ENCODE peak calls at places on chromosomes 5 and 9, in ten cellular contexts. One of them, this sample, is unnamed.

GRCh38 chr5:126052120-126052519 is 371.1 kb upstream of the GRAMD2B start:
- DNase-seq in hepatocyte: no peak
- DNase-seq in endothelial cell: no peak
- DNase-seq in GM23338: no peak
- DNase-seq in uterus: no peak
- DNase-seq in body of pancreas: no peak
- DNase-seq in astrocyte of the cerebellum: no peak
- DNase-seq in cardiac fibroblast: peak; percentile 37
- DNase-seq in NB4: peak; percentile 8
- DNase-seq in fibroblast of mammary gland: peak; percentile 39
- DNase-seq in this sample: no peak

GRCh38 chr9:30673132-30673531 is 1711.3 kb upstream of the ACO1 start:
- DNase-seq in hepatocyte: no peak
- DNase-seq in uterus: no peak
- DNase-seq in NB4: no peak
- DNase-seq in fibroblast of mammary gland: no peak
- DNase-seq in body of pancreas: no peak
- DNase-seq in astrocyte of the cerebellum: no peak
- DNase-seq in GM23338: no peak
- DNase-seq in endothelial cell: no peak
- DNase-seq in cardiac fibroblast: no peak
- DNase-seq in this sample: no peak

GRCh38 chr5:145510324-145510723 is 324.8 kb downstream of the PRELID2 start:
- DNase-seq in fibroblast of mammary gland: peak; percentile 72
- DNase-seq in uterus: no peak
- DNase-seq in cardiac fibroblast: peak; percentile 67
- DNase-seq in body of pancreas: peak; percentile 35
- DNase-seq in endothelial cell: no peak
- DNase-seq in astrocyte of the cerebellum: no peak
- DNase-seq in GM23338: peak; percentile 3
- DNase-seq in hepatocyte: peak; percentile 36
- DNase-seq in NB4: peak; percentile 3
- DNase-seq in this sample: peak; percentile 48

GRCh38 chr5:176784218-176785165 is 25.9 kb upstream of the UNC5A start:
- DNase-seq in cardiac fibroblast: peak; percentile 70
- DNase-seq in body of pancreas: no peak
- DNase-seq in fibroblast of mammary gland: peak; percentile 90
- DNase-seq in hepatocyte: peak; percentile 50
- DNase-seq in GM23338: peak; percentile 42
- DNase-seq in endothelial cell: no peak
- DNase-seq in NB4: no peak
- DNase-seq in astrocyte of the cerebellum: peak; percentile 15
- DNase-seq in uterus: no peak
- DNase-seq in this sample: peak; percentile 55

GRCh38 chr5:34045996-34046395 is 3.0 kb upstream of the C1QTNF3 start:
- DNase-seq in cardiac fibroblast: no peak
- DNase-seq in hepatocyte: no peak
- DNase-seq in NB4: no peak
- DNase-seq in body of pancreas: peak; percentile 27
- DNase-seq in astrocyte of the cerebellum: no peak
- DNase-seq in GM23338: no peak
- DNase-seq in endothelial cell: no peak
- DNase-seq in uterus: no peak
- DNase-seq in fibroblast of mammary gland: peak; percentile 84
- DNase-seq in this sample: no peak

GRCh38 chr5:126471875-126472537 is 48.8 kb downstream of the GRAMD2B start:
- DNase-seq in astrocyte of the cerebellum: peak; percentile 53
- DNase-seq in GM23338: no peak
- DNase-seq in body of pancreas: no peak
- DNase-seq in fibroblast of mammary gland: peak; percentile 86
- DNase-seq in endothelial cell: no peak
- DNase-seq in cardiac fibroblast: peak; percentile 33
- DNase-seq in hepatocyte: peak; percentile 44
- DNase-seq in uterus: no peak
- DNase-seq in NB4: no peak
- DNase-seq in this sample: peak; percentile 40

GRCh38 chr9:85401998-85402397 is 339.8 kb downstream of the AGTPBP1 start:
- DNase-seq in fibroblast of mammary gland: no peak
- DNase-seq in cardiac fibroblast: no peak
- DNase-seq in NB4: no peak
- DNase-seq in body of pancreas: no peak
- DNase-seq in GM23338: no peak
- DNase-seq in astrocyte of the cerebellum: no peak
- DNase-seq in hepatocyte: no peak
- DNase-seq in uterus: no peak
- DNase-seq in endothelial cell: no peak
- DNase-seq in this sample: no peak

GRCh38 chr9:105243015-105243686 is 1.3 kb upstream of the SLC44A1 start:
- DNase-seq in fibroblast of mammary gland: peak; percentile 42
- DNase-seq in cardiac fibroblast: peak; percentile 58
- DNase-seq in GM23338: peak; percentile 48
- DNase-seq in NB4: peak; percentile 22
- DNase-seq in hepatocyte: no peak
- DNase-seq in uterus: no peak
- DNase-seq in body of pancreas: no peak
- DNase-seq in astrocyte of the cerebellum: no peak
- DNase-seq in endothelial cell: peak; percentile 31
- DNase-seq in this sample: no peak

GRCh38 chr5:103894882-103895281 is 332.3 kb upstream of the NUDT12 start:
- DNase-seq in uterus: no peak
- DNase-seq in body of pancreas: no peak
- DNase-seq in hepatocyte: no peak
- DNase-seq in NB4: no peak
- DNase-seq in endothelial cell: peak; percentile 5
- DNase-seq in astrocyte of the cerebellum: no peak
- DNase-seq in GM23338: peak; percentile 50
- DNase-seq in cardiac fibroblast: no peak
- DNase-seq in fibroblast of mammary gland: peak; percentile 2
- DNase-seq in this sample: no peak

GRCh38 chr5:150222906-150223305 is 33.0 kb downstream of the SLC6A7 start:
- DNase-seq in fibroblast of mammary gland: no peak
- DNase-seq in astrocyte of the cerebellum: no peak
- DNase-seq in body of pancreas: no peak
- DNase-seq in hepatocyte: no peak
- DNase-seq in NB4: no peak
- DNase-seq in endothelial cell: no peak
- DNase-seq in GM23338: no peak
- DNase-seq in cardiac fibroblast: no peak
- DNase-seq in uterus: no peak
- DNase-seq in this sample: no peak

GRCh38 chr9:98045234-98046160 is 11.0 kb upstream of the NANS start:
- DNase-seq in uterus: no peak
- DNase-seq in GM23338: no peak
- DNase-seq in astrocyte of the cerebellum: no peak
- DNase-seq in endothelial cell: no peak
- DNase-seq in body of pancreas: no peak
- DNase-seq in cardiac fibroblast: no peak
- DNase-seq in fibroblast of mammary gland: peak; percentile 74
- DNase-seq in NB4: peak; percentile 92
- DNase-seq in hepatocyte: no peak
- DNase-seq in this sample: no peak
- TF ChIP-seq CTCF in uterus: no peak
- TF ChIP-seq CTCF in GM23338: no peak
- TF ChIP-seq CTCF in astrocyte of the cerebellum: no peak
- TF ChIP-seq CTCF in endothelial cell: no peak
- TF ChIP-seq CTCF in body of pancreas: no peak
- TF ChIP-seq CTCF in cardiac fibroblast: no peak
- TF ChIP-seq CTCF in fibroblast of mammary gland: no peak
- TF ChIP-seq CTCF in NB4: no peak
- TF ChIP-seq CTCF in hepatocyte: no peak
- TF ChIP-seq CTCF in this sample: no peak

GRCh38 chr5:143149759-143150158 is 253.7 kb downstream of the NR3C1 start:
- DNase-seq in uterus: no peak
- DNase-seq in NB4: no peak
- DNase-seq in endothelial cell: no peak
- DNase-seq in GM23338: no peak
- DNase-seq in hepatocyte: no peak
- DNase-seq in astrocyte of the cerebellum: no peak
- DNase-seq in cardiac fibroblast: no peak
- DNase-seq in body of pancreas: no peak
- DNase-seq in fibroblast of mammary gland: no peak
- DNase-seq in this sample: no peak

GRCh38 chr5:143147382-143147781 is 256.1 kb downstream of the NR3C1 start:
- DNase-seq in fibroblast of mammary gland: no peak
- DNase-seq in GM23338: no peak
- DNase-seq in uterus: no peak
- DNase-seq in astrocyte of the cerebellum: no peak
- DNase-seq in body of pancreas: no peak
- DNase-seq in cardiac fibroblast: no peak
- DNase-seq in NB4: no peak
- DNase-seq in hepatocyte: no peak
- DNase-seq in endothelial cell: no peak
- DNase-seq in this sample: no peak

GRCh38 chr5:143151056-143151455 is 252.4 kb downstream of the NR3C1 start:
- DNase-seq in body of pancreas: no peak
- DNase-seq in endothelial cell: no peak
- DNase-seq in hepatocyte: no peak
- DNase-seq in astrocyte of the cerebellum: no peak
- DNase-seq in fibroblast of mammary gland: no peak
- DNase-seq in uterus: no peak
- DNase-seq in cardiac fibroblast: no peak
- DNase-seq in GM23338: no peak
- DNase-seq in NB4: no peak
- DNase-seq in this sample: no peak

GRCh38 chr5:143147918-143148317 is 255.6 kb downstream of the NR3C1 start:
- DNase-seq in hepatocyte: no peak
- DNase-seq in fibroblast of mammary gland: peak; percentile 77
- DNase-seq in endothelial cell: no peak
- DNase-seq in body of pancreas: no peak
- DNase-seq in NB4: no peak
- DNase-seq in uterus: peak; percentile 47
- DNase-seq in GM23338: no peak
- DNase-seq in astrocyte of the cerebellum: no peak
- DNase-seq in cardiac fibroblast: no peak
- DNase-seq in this sample: no peak

GRCh38 chr5:143148461-143149170 is 254.9 kb downstream of the NR3C1 start:
- DNase-seq in endothelial cell: no peak
- DNase-seq in astrocyte of the cerebellum: no peak
- DNase-seq in cardiac fibroblast: peak; percentile 68
- DNase-seq in NB4: peak; percentile 41
- DNase-seq in GM23338: no peak
- DNase-seq in fibroblast of mammary gland: peak; percentile 88
- DNase-seq in hepatocyte: peak; percentile 52
- DNase-seq in uterus: no peak
- DNase-seq in body of pancreas: no peak
- DNase-seq in this sample: no peak
- TF ChIP-seq CTCF in endothelial cell: no peak
- TF ChIP-seq CTCF in astrocyte of the cerebellum: no peak
- TF ChIP-seq CTCF in cardiac fibroblast: no peak
- TF ChIP-seq CTCF in NB4: no peak
- TF ChIP-seq CTCF in GM23338: no peak
- TF ChIP-seq CTCF in fibroblast of mammary gland: no peak
- TF ChIP-seq CTCF in hepatocyte: no peak
- TF ChIP-seq CTCF in uterus: no peak
- TF ChIP-seq CTCF in body of pancreas: no peak
- TF ChIP-seq CTCF in this sample: no peak

DNA sequence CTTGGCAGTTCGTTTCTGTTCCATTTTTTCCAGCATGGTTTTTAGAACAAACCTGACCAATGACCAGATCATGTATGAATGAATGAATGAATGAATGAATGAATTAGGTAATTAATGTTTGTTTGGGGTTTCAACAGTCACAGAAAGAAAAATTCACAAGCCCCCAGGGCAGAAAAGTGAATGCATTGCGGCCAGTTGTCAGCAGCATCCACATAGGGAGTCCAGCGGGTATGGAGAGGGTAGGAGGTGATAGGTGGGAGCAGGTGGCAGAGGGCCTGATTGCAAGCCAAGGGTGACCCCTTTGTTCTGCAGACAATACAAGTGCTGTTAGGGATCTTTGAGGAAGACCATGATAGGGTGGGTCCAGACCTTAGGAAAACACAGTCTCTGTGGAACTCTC is 49.7 kb upstream of the SAP30L start:
- DNase-seq in uterus: no peak
- DNase-seq in hepatocyte: no peak
- DNase-seq in fibroblast of mammary gland: no peak
- DNase-seq in GM23338: no peak
- DNase-seq in astrocyte of the cerebellum: no peak
- DNase-seq in body of pancreas: no peak
- DNase-seq in NB4: no peak
- DNase-seq in cardiac fibroblast: no peak
- DNase-seq in endothelial cell: no peak
- DNase-seq in this sample: no peak
- TF ChIP-seq CTCF in uterus: no peak
- TF ChIP-seq CTCF in hepatocyte: no peak
- TF ChIP-seq CTCF in fibroblast of mammary gland: no peak
- TF ChIP-seq CTCF in GM23338: no peak
- TF ChIP-seq CTCF in astrocyte of the cerebellum: no peak
- TF ChIP-seq CTCF in body of pancreas: no peak
- TF ChIP-seq CTCF in NB4: no peak
- TF ChIP-seq CTCF in cardiac fibroblast: no peak
- TF ChIP-seq CTCF in endothelial cell: no peak
- TF ChIP-seq CTCF in this sample: no peak

GRCh38 chr9:75233011-75233410 is 144.7 kb downstream of the OSTF1 start:
- DNase-seq in uterus: no peak
- DNase-seq in GM23338: no peak
- DNase-seq in endothelial cell: no peak
- DNase-seq in body of pancreas: no peak
- DNase-seq in astrocyte of the cerebellum: peak; percentile 6
- DNase-seq in hepatocyte: no peak
- DNase-seq in cardiac fibroblast: no peak
- DNase-seq in fibroblast of mammary gland: peak; percentile 17
- DNase-seq in NB4: no peak
- DNase-seq in this sample: no peak

GRCh38 chr9:75239176-75239575 is 150.9 kb downstream of the OSTF1 start:
- DNase-seq in endothelial cell: no peak
- DNase-seq in uterus: no peak
- DNase-seq in fibroblast of mammary gland: peak; percentile 51
- DNase-seq in cardiac fibroblast: peak; percentile 56
- DNase-seq in GM23338: peak; percentile 35
- DNase-seq in astrocyte of the cerebellum: no peak
- DNase-seq in body of pancreas: peak; percentile 76
- DNase-seq in hepatocyte: peak; percentile 45
- DNase-seq in NB4: peak; percentile 55
- DNase-seq in this sample: no peak

GRCh38 chr9:75235632-75236031 is 147.3 kb downstream of the OSTF1 start:
- DNase-seq in body of pancreas: peak; percentile 80
- DNase-seq in GM23338: peak; percentile 31
- DNase-seq in fibroblast of mammary gland: no peak
- DNase-seq in NB4: peak; percentile 20
- DNase-seq in uterus: no peak
- DNase-seq in cardiac fibroblast: peak; percentile 5
- DNase-seq in endothelial cell: no peak
- DNase-seq in hepatocyte: peak; percentile 67
- DNase-seq in astrocyte of the cerebellum: no peak
- DNase-seq in this sample: no peak

DNA sequence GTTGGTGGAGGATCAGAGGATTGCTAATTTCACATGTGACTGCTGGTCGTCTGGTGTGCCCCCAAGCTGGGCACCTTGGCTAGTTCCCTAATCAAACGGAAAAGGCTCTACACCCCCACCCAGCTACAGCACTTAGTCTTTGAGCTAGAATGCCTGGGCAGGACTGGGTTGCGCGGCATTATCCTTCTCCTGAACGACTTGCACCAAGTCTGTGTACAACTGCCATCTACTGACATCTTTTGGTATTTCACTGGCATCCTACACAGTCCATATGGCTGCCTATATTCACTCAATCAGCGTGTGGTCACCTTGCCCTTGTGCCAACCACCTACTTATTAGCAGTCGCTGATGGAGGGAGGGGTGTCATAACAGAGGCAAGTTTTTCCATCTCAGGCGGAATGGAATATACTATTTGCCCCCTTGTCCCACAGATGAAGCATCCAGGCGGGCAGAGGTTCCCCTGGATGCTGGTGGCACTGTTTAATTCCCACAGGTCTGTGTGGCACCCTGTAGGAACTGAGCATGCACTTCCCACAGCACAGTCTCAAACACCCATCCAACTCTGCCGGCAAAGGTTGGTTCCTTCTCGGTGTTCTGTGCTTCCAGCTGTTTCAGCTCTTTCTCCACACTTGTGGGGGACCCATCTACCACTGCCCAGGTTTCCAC is 150.1 kb downstream of the OSTF1 start:
- DNase-seq in fibroblast of mammary gland: peak; percentile 53
- DNase-seq in astrocyte of the cerebellum: peak; percentile 36
- DNase-seq in hepatocyte: peak; percentile 87
- DNase-seq in GM23338: peak; percentile 87
- DNase-seq in body of pancreas: peak; percentile 80
- DNase-seq in uterus: no peak
- DNase-seq in NB4: peak; percentile 49
- DNase-seq in cardiac fibroblast: peak; percentile 80
- DNase-seq in endothelial cell: peak; percentile 61
- DNase-seq in this sample: peak; percentile 57
- TF ChIP-seq CTCF in fibroblast of mammary gland: peak; percentile 45
- TF ChIP-seq CTCF in astrocyte of the cerebellum: peak; percentile 63
- TF ChIP-seq CTCF in hepatocyte: peak; percentile 68
- TF ChIP-seq CTCF in GM23338: peak; percentile 65
- TF ChIP-seq CTCF in body of pancreas: peak; percentile 73
- TF ChIP-seq CTCF in uterus: no peak
- TF ChIP-seq CTCF in NB4: peak; percentile 26
- TF ChIP-seq CTCF in cardiac fibroblast: peak; percentile 62
- TF ChIP-seq CTCF in endothelial cell: peak; percentile 67
- TF ChIP-seq CTCF in this sample: peak; percentile 54

This sample was measured in Calu3.